ENCODE peak calls at places on chromosomes 1 and 21, in five cellular contexts. C is CD4-positive, alpha-beta T cell; H is omental fat pad; F is mesothelial cell of epicardium; O is neural progenitor cell. X is an unnamed sample.

GRCh38 chr1:245216356-245217110 is 61.7 kb downstream of the KIF26B start:
- DNase-seq in F (no peak), C (no peak), H (no peak), O (peak; percentile 65), X (no peak)

GRCh38 chr1:183847646-183848045 is 42.7 kb downstream of the RGL1 start:
- DNase-seq in F (no peak), O (no peak), C (no peak), H (no peak), X (no peak)

GRCh38 chr1:79716481-79716880 is 710.0 kb upstream of the ADGRL4 start:
- DNase-seq in F (no peak), H (no peak), O (peak; percentile 52), C (no peak), X (no peak)

GRCh38 chr1:235331391-235331790 is 3.0 kb downstream of the GGPS1 start:
- DNase-seq in F (no peak), H (no peak), O (no peak), C (no peak), X (no peak)

GRCh38 chr1:64822621-64823020 is 77.7 kb downstream of the RAVER2 start:
- DNase-seq in H (no peak), O (no peak), F (no peak), C (no peak), X (no peak)

GRCh38 chr21:42980959-42981523 is 6.7 kb downstream of the PKNOX1 start:
- DNase-seq in C (no peak), H (no peak), O (no peak), F (no peak), X (no peak)

GRCh38 chr1:205449750-205450443 is 5.9 kb downstream of the BLACAT1 start:
- DNase-seq in C (no peak), F (no peak), O (peak; percentile 75), H (no peak), X (peak; percentile 77)

GRCh38 chr1:14039894-14040430 is 340.0 kb downstream of the PRDM2 start:
- DNase-seq in C (no peak), O (no peak), H (no peak), F (no peak), X (no peak)

GRCh38 chr1:115706774-115707425 is 61.6 kb downstream of the CASQ2 start:
- DNase-seq in F (no peak), O (peak; percentile 83), H (no peak), C (no peak), X (no peak)

GRCh38 chr1:165828581-165829329 is 1.3 kb downstream of the UCK2 start:
- DNase-seq in C (no peak), H (no peak), O (peak; percentile 80), F (peak; percentile 26), X (peak; percentile 56)

GRCh38 chr1:183032122-183032921 is 9.1 kb downstream of the LAMC1 start:
- DNase-seq in F (no peak), O (no peak), C (no peak), H (no peak), X (no peak)

GRCh38 chr1:193729429-193729828 is 543.0 kb upstream of the B3GALT2 start:
- DNase-seq in H (no peak), C (no peak), F (no peak), O (no peak), X (no peak)

GRCh38 chr1:181936768-181937581 is 124.5 kb downstream of the ZNF648 start:
- DNase-seq in O (peak; percentile 82), C (no peak), F (no peak), H (no peak), X (peak; percentile 71)

GRCh38 chr1:167186198-167186750 is 34.4 kb upstream of the POU2F1 start:
- DNase-seq in O (no peak), F (no peak), C (no peak), H (no peak), X (no peak)

GRCh38 chr1:100785399-100786082 is 66.0 kb downstream of the VCAM1 start:
- DNase-seq in H (no peak), O (no peak), C (no peak), F (no peak), X (no peak)

GRCh38 chr1:186896211-186896610 is 67.5 kb downstream of the PLA2G4A start:
- DNase-seq in F (no peak), O (no peak), H (no peak), C (no peak), X (no peak)

GRCh38 chr1:207007352-207008033 is 25.1 kb downstream of the C1orf116 start:
- DNase-seq in F (no peak), H (no peak), O (peak; percentile 52), C (no peak), X (no peak)

GRCh38 chr1:46526689-46527291 is 24.7 kb downstream of the KNCN start:
- DNase-seq in H (no peak), O (peak; percentile 46), F (no peak), C (no peak), X (peak; percentile 44)

GRCh38 chr1:201350361-201350725 is 27.1 kb downstream of the TNNT2 start:
- DNase-seq in O (no peak), H (no peak), F (no peak), C (no peak), X (no peak)
- TF ChIP-seq CTCF in O (no peak), H (no peak), F (no peak), C (no peak), X (no peak)

GRCh38 chr1:59149435-59149834 is 147.5 kb upstream of the FGGY start:
- DNase-seq in F (no peak), O (no peak), C (no peak), H (no peak), X (no peak)

GRCh38 chr1:59146056-59146455 is 150.8 kb upstream of the FGGY start:
- DNase-seq in F (no peak), H (no peak), O (no peak), C (no peak), X (no peak)

GRCh38 chr1:59143824-59144223 is 153.1 kb upstream of the FGGY start:
- DNase-seq in H (no peak), C (no peak), O (no peak), F (no peak), X (no peak)

GRCh38 chr1:59144959-59145358 is 151.9 kb upstream of the FGGY start:
- DNase-seq in O (no peak), H (no peak), C (no peak), F (no peak), X (no peak)

DNA sequence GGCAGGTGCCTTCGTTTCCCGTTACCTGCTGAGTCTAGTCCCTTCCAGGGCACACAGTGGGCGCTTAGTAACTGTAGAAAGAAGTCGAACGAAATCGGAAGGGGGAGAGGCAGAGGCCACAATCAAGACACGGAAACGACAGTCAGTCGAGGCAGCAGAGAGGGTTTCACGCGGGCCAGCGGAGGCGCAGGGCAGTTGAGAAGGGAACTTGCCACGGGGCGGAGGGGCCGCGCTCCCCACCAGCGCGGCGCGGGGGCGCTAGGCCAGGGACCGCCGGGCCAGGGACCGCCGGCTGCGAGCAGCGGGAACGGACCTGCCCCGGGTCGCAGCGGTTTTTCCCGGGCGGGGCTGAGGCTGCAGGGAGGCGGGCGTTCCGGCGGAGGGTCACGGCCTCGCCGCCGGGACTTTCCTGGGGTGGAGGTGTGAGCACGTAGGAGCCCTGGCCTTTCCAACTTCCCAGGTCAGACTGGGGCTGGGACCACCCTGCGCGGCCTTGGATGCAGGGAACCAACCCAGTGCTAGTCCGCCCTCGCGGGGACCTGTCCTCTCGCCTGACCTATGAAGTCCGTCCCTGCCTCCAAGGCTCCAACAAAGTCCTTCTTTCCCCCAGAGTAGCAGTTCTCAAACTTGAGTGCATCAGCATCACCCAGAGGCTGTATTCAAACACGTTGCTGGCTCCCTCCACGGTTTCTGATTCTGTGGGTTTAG is 150.1 kb upstream of the FGGY start:
- DNase-seq in H (no peak), F (no peak), O (peak; percentile 66), C (peak; percentile 38), X (peak; percentile 75)
- TF ChIP-seq CTCF in H (no peak), F (no peak), O (peak; percentile 42), C (no peak), X (peak; percentile 21)

GRCh38 chr1:226406401-226406881 is 1.5 kb downstream of the PARP1 start:
- DNase-seq in H (no peak), O (peak; percentile 6), F (no peak), C (no peak), X (no peak)

GRCh38 chr1:226409392-226409791 is 1.5 kb upstream of the PARP1 start:
- DNase-seq in O (no peak), C (no peak), H (no peak), F (no peak), X (no peak)

GRCh38 chr1:226407199-226407496 is 745 bp downstream of the PARP1 start:
- DNase-seq in C (no peak), F (no peak), O (no peak), H (no peak), X (no peak)

GRCh38 chr1:226407497-226408284 is at the start of gene PARP1:
- DNase-seq in H (peak; percentile 42), C (peak; percentile 87), O (peak; percentile 90), F (peak; percentile 70), X (peak; percentile 87)

GRCh38 chr1:226408285-226409184 is 642 bp upstream of the PARP1 start:
- DNase-seq in F (no peak), H (no peak), C (no peak), O (no peak), X (no peak)
- TF ChIP-seq CTCF in F (no peak), H (no peak), C (peak; percentile 8), O (no peak), X (no peak)

GRCh38 chr1:203481186-203481585 is 5.6 kb downstream of the PRELP start:
- DNase-seq in O (no peak), H (no peak), C (no peak), F (no peak), X (no peak)

GRCh38 chr1:203479646-203480045 is 4.0 kb downstream of the PRELP start:
- DNase-seq in F (no peak), O (no peak), C (no peak), H (no peak), X (no peak)

GRCh38 chr1:203478986-203479385 is 3.4 kb downstream of the PRELP start:
- DNase-seq in O (peak; percentile 57), H (no peak), C (no peak), F (no peak), X (no peak)

GRCh38 chr1:203480525-203481084 is 5.0 kb downstream of the PRELP start:
- DNase-seq in H (peak; percentile 44), C (peak; percentile 65), O (no peak), F (no peak), X (no peak)

GRCh38 chr1:203480084-203480483 is 4.5 kb downstream of the PRELP start:
- DNase-seq in C (no peak), O (no peak), H (no peak), F (no peak), X (no peak)
- TF ChIP-seq CTCF in C (no peak), O (no peak), H (no peak), F (no peak), X (no peak)

DNA sequence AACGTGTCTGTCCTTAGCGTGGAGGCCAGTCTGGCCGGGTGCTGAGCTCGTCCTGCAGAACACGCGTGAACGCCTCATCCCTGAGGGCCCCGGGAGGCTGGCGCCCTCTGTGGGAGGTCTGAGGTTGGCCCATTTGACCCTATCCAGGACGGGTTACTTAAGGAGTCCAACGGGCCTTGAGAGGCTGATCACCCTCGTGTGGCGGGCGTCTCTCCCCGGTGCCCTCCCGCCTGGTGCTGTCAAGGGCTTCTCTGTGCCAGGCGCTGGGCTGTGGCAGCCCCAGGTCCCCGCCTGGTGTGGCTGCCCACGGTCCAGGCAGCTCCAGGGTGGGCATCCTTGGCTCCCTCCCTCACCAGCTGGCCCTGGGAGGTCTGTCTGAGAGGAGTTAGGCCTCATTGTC is 9.7 kb downstream of the SKI start:
- DNase-seq in C (no peak), H (no peak), F (no peak), O (no peak), X (no peak)
- TF ChIP-seq CTCF in C (no peak), H (no peak), F (no peak), O (peak; percentile 24), X (no peak)

GRCh38 chr1:87985071-87985470 is 656.4 kb downstream of the LMO4 start:
- DNase-seq in O (no peak), F (no peak), H (no peak), C (no peak), X (no peak)
- TF ChIP-seq CTCF in O (no peak), F (no peak), H (no peak), C (no peak), X (no peak)